ENCODE peak calls at places on chromosomes 2 and 18, in five cellular contexts. W is neuronal stem cell, M is lung, Y is adrenal gland, G is left ventricle myocardium inferior. Z is an unnamed sample. For H3K27me3, the result is how much of the 10 kb centered on the place peaks cover.

GRCh38 chr18:38695559-38696270 is 1130.1 kb upstream of the CELF4 start:
- DNase-seq in Y (no peak), M (no peak), G (no peak), W (no peak), Z (no peak)

GRCh38 chr18:45728341-45729010 is 4.5 kb downstream of the SLC14A1 start:
- DNase-seq in M (no peak), W (no peak), Y (no peak), G (no peak), Z (no peak)

GRCh38 chr2:222499226-222499625 is 74.9 kb downstream of the SGPP2 start:
- DNase-seq in G (no peak), M (no peak), W (no peak), Y (no peak), Z (no peak)

GRCh38 chr2:132757002-132757598 is 87.1 kb upstream of the LYPD1 start:
- DNase-seq in M (no peak), Y (no peak), W (no peak), G (no peak), Z (no peak)

GRCh38 chr2:156170929-156171328 is 161.6 kb downstream of the NR4A2 start:
- DNase-seq in Y (no peak), M (no peak), W (no peak), G (no peak), Z (no peak)

GRCh38 chr2:172480301-172481218 is 53.2 kb downstream of the ITGA6 start:
- DNase-seq in M (no peak), Y (peak), G (peak), W (no peak), Z (no peak)

GRCh38 chr18:49966090-49966489 is 152.8 kb upstream of the ACAA2 start:
- DNase-seq in Y (no peak), M (no peak), G (no peak), W (no peak), Z (no peak)

GRCh38 chr2:120360307-120360855 is 14.4 kb downstream of the INHBB start:
- DNase-seq in W (no peak), M (no peak), Y (no peak), G (no peak), Z (no peak)

GRCh38 chr18:22451796-22452195 is 34.1 kb upstream of the CTAGE1 start:
- DNase-seq in W (peak), G (no peak), Y (no peak), M (no peak), Z (no peak)

DNA sequence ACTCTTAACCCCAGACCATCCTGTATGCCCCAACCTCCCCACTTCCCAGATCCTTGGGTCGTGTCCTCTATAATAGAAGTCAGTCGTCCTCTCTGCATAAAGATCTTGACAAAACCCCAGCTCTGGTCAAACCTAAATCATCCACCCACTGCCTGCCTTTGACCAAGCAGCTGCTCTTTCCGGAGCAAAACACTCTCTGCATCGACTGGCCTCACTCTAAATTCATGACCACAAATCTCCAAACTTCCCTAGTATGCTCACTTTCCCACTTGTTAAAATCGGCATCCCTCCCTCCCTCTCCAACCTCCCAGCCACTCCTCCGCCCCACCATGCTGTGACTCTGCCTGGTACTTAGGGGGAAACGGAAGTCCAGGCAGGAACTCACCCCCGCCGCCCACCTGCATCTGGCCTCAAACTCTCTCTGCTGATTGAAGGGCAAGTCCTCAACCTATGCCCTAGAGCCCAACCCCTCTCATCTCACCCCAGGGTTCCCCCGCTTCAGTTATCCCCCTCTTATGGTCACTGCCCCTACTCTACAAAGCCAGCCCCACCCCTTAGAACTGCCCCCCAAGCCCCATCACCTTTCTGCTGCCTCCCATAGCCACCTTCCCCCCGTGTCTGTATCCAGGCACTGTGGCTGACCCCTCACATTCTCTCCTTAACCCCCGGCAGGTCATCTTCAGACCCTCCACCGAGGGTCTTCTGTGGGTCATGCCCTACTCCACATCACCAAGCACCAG is 3.8 kb upstream of the ADRA2B start:
- DNase-seq in G (peak), Y (no peak), W (no peak), M (no peak), Z (no peak)
- H3K27me3 ChIP-seq in G (half or more), Y (under half), W (half or more), M (under half), Z (under half)

GRCh38 chr18:34976899-34977786 is 64.1 kb upstream of the MAPRE2 start:
- DNase-seq in W (peak), M (peak), Y (peak), G (peak), Z (peak)

GRCh38 chr18:34978953-34979608 is 62.1 kb upstream of the MAPRE2 start:
- DNase-seq in G (peak), W (no peak), M (peak), Y (peak), Z (peak)

GRCh38 chr18:34976534-34976898 is 64.7 kb upstream of the MAPRE2 start:
- DNase-seq in W (no peak), Y (no peak), M (no peak), G (no peak), Z (no peak)

GRCh38 chr18:34977787-34978532 is 63.3 kb upstream of the MAPRE2 start:
- DNase-seq in G (peak), W (no peak), Y (peak), M (peak), Z (peak)

GRCh38 chr18:34978533-34978893 is 62.7 kb upstream of the MAPRE2 start:
- DNase-seq in G (no peak), W (no peak), Y (no peak), M (no peak), Z (no peak)
- H3K27me3 ChIP-seq in G (under half), W (under half), Y (under half), M (under half), Z (under half)

DNA sequence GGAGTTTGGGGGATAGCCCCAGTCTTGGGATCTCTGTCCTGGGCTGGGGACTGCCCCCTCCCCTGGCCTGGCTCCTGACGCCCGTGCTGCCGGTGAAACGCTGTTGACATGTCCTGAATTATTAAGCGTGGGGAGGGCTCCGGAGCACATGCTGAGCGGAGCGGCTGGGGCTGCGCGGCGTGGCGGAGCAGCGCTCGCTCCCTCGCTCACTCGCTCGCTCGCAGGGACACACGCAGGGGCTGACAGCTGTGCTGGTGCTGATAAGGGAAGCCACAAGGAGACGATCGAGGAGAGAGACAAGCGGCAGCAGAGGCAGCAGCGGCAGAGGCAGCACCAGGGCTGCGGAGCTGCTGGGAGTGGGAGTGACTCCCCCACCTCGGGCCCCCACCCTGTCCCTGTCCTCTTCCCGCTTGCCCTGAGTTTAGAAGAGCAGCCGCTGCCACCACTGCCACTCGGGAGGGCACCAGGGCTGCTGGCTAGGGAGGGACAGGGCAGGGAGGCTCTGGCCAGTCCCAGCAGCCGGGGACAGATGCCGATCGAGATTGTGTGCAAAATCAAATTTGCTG is at the start of gene ASIC4:
- DNase-seq in G (no peak), Y (peak), W (no peak), M (no peak), Z (no peak)
- H3K27me3 ChIP-seq in G (half or more), Y (under half), W (half or more), M (under half), Z (half or more)

DNA sequence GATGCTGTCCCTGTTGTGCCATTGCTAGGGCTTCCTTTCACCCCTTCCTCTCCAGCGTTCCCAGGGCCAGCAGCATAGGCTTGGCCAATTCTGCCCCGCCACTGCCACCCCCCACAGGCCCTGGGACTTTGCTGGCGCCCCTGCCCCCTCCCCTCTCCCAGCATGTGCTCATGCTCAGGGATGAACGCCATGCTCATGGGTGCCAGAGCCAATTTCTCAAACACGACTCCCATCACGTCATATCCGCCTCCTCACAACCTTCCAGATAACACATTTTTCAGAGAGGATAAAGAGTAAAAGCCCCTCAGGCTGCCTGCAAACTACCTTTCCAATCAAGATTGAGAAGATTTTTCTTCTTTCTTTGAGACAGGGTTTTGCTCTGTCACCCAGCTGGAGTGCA is 48.6 kb downstream of the DNMT3A start:
- DNase-seq in M (no peak), W (no peak), G (no peak), Y (peak), Z (no peak)
- H3K27me3 ChIP-seq in M (under half), W (under half), G (under half), Y (under half), Z (under half)

GRCh38 chr2:98937906-98938305 is 1.9 kb upstream of the CRACDL start:
- DNase-seq in G (no peak), W (no peak), M (no peak), Y (no peak), Z (no peak)
- H3K27me3 ChIP-seq in G (half or more), W (half or more), M (under half), Y (under half), Z (half or more)

GRCh38 chr2:10078001-10078400 is 2.2 kb downstream of the CYS1 start:
- DNase-seq in G (no peak), W (no peak), Y (no peak), M (no peak), Z (no peak)
- H3K27me3 ChIP-seq in G (half or more), W (half or more), Y (under half), M (under half), Z (half or more)

DNA sequence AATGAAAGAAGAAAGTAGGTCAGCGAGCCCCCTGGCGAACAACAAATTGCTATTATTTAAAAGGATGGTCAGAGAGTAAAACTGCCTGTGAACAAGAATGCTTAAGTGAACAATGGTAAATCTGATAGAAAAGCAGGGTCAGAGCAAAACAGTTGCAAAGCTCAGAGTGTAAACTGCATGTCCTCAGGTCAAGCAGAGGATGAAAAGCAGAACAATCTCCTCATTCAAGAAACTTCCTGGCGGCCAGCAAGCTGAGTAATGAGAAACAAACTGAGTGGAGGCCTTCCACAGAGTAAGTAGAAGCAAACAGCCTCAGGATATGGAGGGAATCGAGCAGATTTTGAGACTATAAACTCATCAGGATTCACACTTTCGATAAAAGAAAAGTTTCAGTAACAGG is 117.9 kb downstream of the PPP1R1C start:
- DNase-seq in M (no peak), Y (no peak), W (peak), G (no peak), Z (no peak)
- H3K27me3 ChIP-seq in M (under half), Y (under half), W (under half), G (under half), Z (under half)

GRCh38 chr2:126902859-126903258 is 4.2 kb downstream of the TEX51 start:
- DNase-seq in W (no peak), G (no peak), M (no peak), Y (no peak), Z (no peak)

GRCh38 chr2:126906781-126907180 is 8.1 kb downstream of the TEX51 start:
- DNase-seq in G (no peak), M (no peak), Y (no peak), W (no peak), Z (no peak)

GRCh38 chr2:126907671-126908070 is 9.0 kb downstream of the TEX51 start:
- DNase-seq in G (no peak), M (no peak), Y (no peak), W (no peak), Z (no peak)

GRCh38 chr2:126908721-126909177 is 10.1 kb downstream of the TEX51 start:
- DNase-seq in G (no peak), M (no peak), W (no peak), Y (no peak), Z (no peak)

GRCh38 chr2:126905991-126906390 is 7.3 kb downstream of the TEX51 start:
- DNase-seq in Y (no peak), G (no peak), W (no peak), M (no peak), Z (peak)
- H3K27me3 ChIP-seq in Y (under half), G (half or more), W (under half), M (under half), Z (under half)

Z was measured in stomach.